ENCODE peak calls at places on chromosomes 11 and 22, in six cellular contexts. L is AG09309, Q is GM10248, P is natural killer cell, J is fibroblast of mammary gland, D is ovary. U is an unnamed sample.

GRCh38 chr11:78207532-78208256 is 19.0 kb downstream of the USP35 start:
- DNase-seq in L (no peak), J (no peak), Q (no peak), D (no peak), P (no peak), U (no peak)

GRCh38 chr11:111585371-111585770 is 16.9 kb upstream of the SIK2 start:
- DNase-seq in Q (no peak), D (no peak), J (peak), L (no peak), P (no peak), U (no peak)

GRCh38 chr11:116750070-116750718 is 22.6 kb downstream of the BUD13 start:
- DNase-seq in J (no peak), P (no peak), L (no peak), D (no peak), Q (no peak), U (no peak)

GRCh38 chr11:79906189-79906588 is 465.4 kb upstream of the TENM4 start:
- DNase-seq in L (no peak), D (no peak), J (no peak), Q (no peak), P (no peak), U (no peak)

GRCh38 chr11:79461144-79461543 is 20.3 kb upstream of the TENM4 start:
- DNase-seq in P (no peak), J (peak), D (peak), L (no peak), Q (no peak), U (no peak)

GRCh38 chr11:115678942-115679341 is 174.7 kb upstream of the CADM1 start:
- DNase-seq in J (no peak), Q (no peak), D (no peak), P (no peak), L (no peak), U (no peak)

GRCh38 chr11:2269601-2270321 is 627 bp downstream of the ASCL2 start:
- DNase-seq in Q (no peak), D (peak), P (peak), J (peak), L (no peak), U (peak)

GRCh38 chr11:35580397-35580781 is 37.9 kb upstream of the FJX1 start:
- DNase-seq in J (no peak), P (no peak), Q (no peak), L (no peak), D (no peak), U (no peak)

GRCh38 chr22:23065495-23066122 is 4.7 kb upstream of the GNAZ start:
- DNase-seq in D (peak), Q (no peak), P (no peak), L (no peak), J (no peak), U (no peak)

GRCh38 chr11:110991621-110992355 is 253.7 kb upstream of the POU2AF2 start:
- DNase-seq in D (no peak), L (peak), P (no peak), Q (no peak), J (peak), U (no peak)

GRCh38 chr11:34348919-34349318 is 8.9 kb downstream of the ABTB2 start:
- DNase-seq in Q (no peak), D (no peak), P (no peak), L (no peak), J (no peak), U (no peak)

GRCh38 chr11:69499216-69499945 is 17.9 kb downstream of the LINC01488 start:
- DNase-seq in J (no peak), L (no peak), D (no peak), Q (no peak), P (no peak), U (no peak)

GRCh38 chr22:48744967-48745841 is 1082.5 kb downstream of the BRD1 start:
- DNase-seq in P (no peak), J (no peak), Q (no peak), D (no peak), L (no peak), U (peak)

GRCh38 chr22:43861529-43861928 is 784 bp downstream of the SULT4A1 start:
- DNase-seq in J (peak), L (no peak), Q (no peak), P (no peak), D (no peak), U (no peak)

DNA sequence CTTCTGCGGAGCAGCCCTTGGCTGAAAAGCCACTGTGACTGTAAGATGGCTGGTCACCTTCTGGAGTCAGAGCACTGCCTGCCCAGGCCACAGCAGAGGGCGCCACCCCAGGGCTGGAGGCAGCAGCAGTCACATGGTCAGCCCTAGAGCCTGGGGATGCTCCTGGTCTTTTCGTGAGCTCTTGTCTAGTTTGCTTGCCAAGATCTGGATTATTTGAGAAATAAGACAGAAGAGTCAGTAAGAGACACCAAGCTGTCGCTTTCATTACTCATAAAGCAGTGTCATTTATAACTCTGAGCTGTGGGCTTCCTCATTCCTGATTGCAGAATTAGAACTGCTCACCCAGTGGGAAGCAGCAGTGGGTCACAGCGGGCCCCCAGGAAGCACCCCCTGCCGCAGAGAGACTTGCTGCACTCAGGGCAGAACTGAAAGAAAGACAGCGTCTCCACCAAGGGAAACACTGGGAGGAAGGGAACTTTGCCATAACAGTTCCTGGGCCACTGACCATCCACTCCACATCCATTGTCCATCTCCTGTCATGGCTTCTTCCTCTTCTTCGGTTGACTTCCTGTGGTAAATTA is 56.7 kb downstream of the PPP6R2 start:
- DNase-seq in L (no peak), Q (peak), D (no peak), J (peak), P (peak), U (no peak)
- TF ChIP-seq CTCF in L (peak), Q (peak), D (no peak), J (peak), P (peak), U (peak)

GRCh38 chr11:32448232-32448631 is 12.9 kb upstream of the WT1 start:
- DNase-seq in P (no peak), D (no peak), L (no peak), J (peak), Q (no peak), U (no peak)
- TF ChIP-seq CTCF in P (no peak), D (no peak), L (no peak), J (peak), Q (peak), U (peak)

GRCh38 chr11:44847316-44847715 is 103.4 kb downstream of the TP53I11 start:
- DNase-seq in L (no peak), J (no peak), P (no peak), Q (no peak), D (no peak), U (no peak)
- TF ChIP-seq CTCF in L (no peak), J (no peak), P (no peak), Q (no peak), D (no peak), U (no peak)

GRCh38 chr11:86749376-86749775 is 51.0 kb upstream of the PRSS23 start:
- DNase-seq in D (no peak), P (no peak), J (no peak), Q (no peak), L (no peak), U (no peak)
- TF ChIP-seq CTCF in D (no peak), P (no peak), J (peak), Q (no peak), L (peak), U (no peak)

DNA sequence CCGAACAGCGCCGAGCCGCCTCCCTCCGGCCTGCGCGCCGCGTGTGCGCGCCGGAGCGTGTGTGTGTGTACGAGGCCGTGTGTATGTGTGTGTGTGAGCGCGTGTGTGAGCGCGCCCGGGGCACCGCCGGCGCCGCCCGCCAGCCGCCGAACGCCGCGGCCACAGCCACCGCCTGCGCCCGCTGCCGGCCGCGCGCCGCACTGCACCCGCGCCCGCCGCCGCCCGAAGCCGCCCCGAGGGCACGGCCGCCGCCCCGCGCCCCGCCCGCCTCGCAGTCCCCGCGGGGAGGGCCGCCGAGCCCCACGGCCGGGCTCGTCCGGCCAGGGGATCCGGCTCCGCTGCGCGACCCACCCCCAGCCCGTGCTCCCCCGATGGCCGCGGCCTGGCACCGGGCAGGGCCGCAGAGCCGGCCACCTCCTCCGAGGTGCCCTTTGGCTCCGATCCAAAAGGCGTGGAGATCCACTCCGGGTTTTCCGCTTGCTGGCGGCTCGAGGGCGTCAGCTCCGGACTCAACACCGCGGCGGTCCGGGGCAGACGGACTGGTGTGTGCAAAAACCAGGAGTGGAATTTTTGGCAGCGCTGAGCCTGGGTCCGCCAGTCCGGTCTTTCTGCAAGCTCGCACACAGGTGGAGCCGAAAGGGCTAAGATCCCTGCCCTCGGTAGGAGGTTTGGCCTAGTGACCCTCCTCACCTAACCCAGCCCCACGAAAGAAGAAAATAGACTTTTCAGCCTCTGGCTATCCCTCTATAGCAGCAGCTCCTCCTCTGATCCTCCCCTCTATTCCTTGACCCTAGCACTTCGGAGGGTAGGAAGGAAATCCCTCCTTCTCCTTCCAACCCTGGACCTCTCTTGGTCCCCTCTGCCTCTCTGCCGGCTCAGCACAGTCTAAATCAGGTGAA is at the start of gene SYT7:
- DNase-seq in P (peak), J (peak), Q (peak), D (peak), L (peak), U (peak)
- TF ChIP-seq CTCF in P (peak), J (no peak), Q (peak), D (no peak), L (peak), U (peak)

GRCh38 chr11:61580292-61580888 is 486 bp downstream of the SYT7 start:
- DNase-seq in P (no peak), D (peak), Q (no peak), J (no peak), L (no peak), U (no peak)
- TF ChIP-seq CTCF in P (no peak), D (no peak), Q (no peak), J (no peak), L (no peak), U (peak)